ENCODE peak calls at places on chromosomes 6 and 20, in eight cellular contexts. One of them, this sample, is unnamed.
A peak's percentile ranks its signal among the peaks of the same experiment; 100 is the strongest.

GRCh38 chr6:75135447-75135846 is 70.4 kb downstream of the COL12A1 start:
- DNase-seq in GM10248: no peak
- DNase-seq in AG10803: peak; percentile 92
- DNase-seq in cardiac muscle cell: no peak
- DNase-seq in HFFc6: peak; percentile 21
- DNase-seq in Caco-2: no peak
- DNase-seq in RWPE1: no peak
- DNase-seq in BE2C: no peak
- DNase-seq in this sample: no peak

GRCh38 chr6:36936824-36937223 is 17.7 kb upstream of the PI16 start:
- DNase-seq in GM10248: no peak
- DNase-seq in AG10803: no peak
- DNase-seq in cardiac muscle cell: no peak
- DNase-seq in HFFc6: no peak
- DNase-seq in Caco-2: no peak
- DNase-seq in RWPE1: no peak
- DNase-seq in BE2C: no peak
- DNase-seq in this sample: no peak

GRCh38 chr6:101776919-101777350 is 383.4 kb downstream of the GRIK2 start:
- DNase-seq in GM10248: no peak
- DNase-seq in AG10803: no peak
- DNase-seq in cardiac muscle cell: no peak
- DNase-seq in HFFc6: no peak
- DNase-seq in Caco-2: no peak
- DNase-seq in RWPE1: no peak
- DNase-seq in BE2C: no peak
- DNase-seq in this sample: no peak

GRCh38 chr20:21156266-21156665 is 30.4 kb downstream of the KIZ start:
- DNase-seq in GM10248: no peak
- DNase-seq in AG10803: peak; percentile 77
- DNase-seq in cardiac muscle cell: peak; percentile 82
- DNase-seq in HFFc6: peak; percentile 50
- DNase-seq in Caco-2: no peak
- DNase-seq in RWPE1: peak; percentile 9
- DNase-seq in BE2C: no peak
- DNase-seq in this sample: no peak

GRCh38 chr6:120214097-120214496 is 864.5 kb upstream of the MAN1A1 start:
- DNase-seq in GM10248: no peak
- DNase-seq in AG10803: no peak
- DNase-seq in cardiac muscle cell: peak; percentile 40
- DNase-seq in HFFc6: no peak
- DNase-seq in Caco-2: no peak
- DNase-seq in RWPE1: no peak
- DNase-seq in BE2C: no peak
- DNase-seq in this sample: no peak

GRCh38 chr6:123777554-123777953 is 26.1 kb upstream of the NKAIN2 start:
- DNase-seq in GM10248: no peak
- DNase-seq in AG10803: no peak
- DNase-seq in cardiac muscle cell: peak; percentile 23
- DNase-seq in HFFc6: no peak
- DNase-seq in Caco-2: no peak
- DNase-seq in RWPE1: peak; percentile 7
- DNase-seq in BE2C: no peak
- DNase-seq in this sample: no peak

GRCh38 chr20:35120012-35120701 is 27.0 kb downstream of the EDEM2 start:
- DNase-seq in GM10248: no peak
- DNase-seq in AG10803: no peak
- DNase-seq in cardiac muscle cell: peak; percentile 94
- DNase-seq in HFFc6: peak; percentile 68
- DNase-seq in Caco-2: no peak
- DNase-seq in RWPE1: no peak
- DNase-seq in BE2C: no peak
- DNase-seq in this sample: no peak

GRCh38 chr20:39269031-39269461 is 306.9 kb downstream of the DHX35 start:
- DNase-seq in GM10248: peak; percentile 72
- DNase-seq in AG10803: peak; percentile 5
- DNase-seq in cardiac muscle cell: peak; percentile 34
- DNase-seq in HFFc6: no peak
- DNase-seq in Caco-2: peak; percentile 73
- DNase-seq in RWPE1: peak; percentile 66
- DNase-seq in BE2C: peak; percentile 81
- DNase-seq in this sample: peak; percentile 25

GRCh38 chr6:159174263-159174974 is 5.2 kb downstream of the FNDC1 start:
- DNase-seq in GM10248: peak; percentile 77
- DNase-seq in AG10803: peak; percentile 77
- DNase-seq in cardiac muscle cell: peak; percentile 86
- DNase-seq in HFFc6: peak; percentile 59
- DNase-seq in Caco-2: peak; percentile 58
- DNase-seq in RWPE1: peak; percentile 67
- DNase-seq in BE2C: peak; percentile 81
- DNase-seq in this sample: peak; percentile 37

GRCh38 chr20:4195499-4195898 is 180.1 kb upstream of the RNF24 start:
- DNase-seq in GM10248: no peak
- DNase-seq in AG10803: peak; percentile 38
- DNase-seq in cardiac muscle cell: peak; percentile 35
- DNase-seq in HFFc6: no peak
- DNase-seq in Caco-2: no peak
- DNase-seq in RWPE1: peak; percentile 48
- DNase-seq in BE2C: peak; percentile 39
- DNase-seq in this sample: no peak
- TF ChIP-seq CTCF in GM10248: no peak
- TF ChIP-seq CTCF in AG10803: peak; percentile 65
- TF ChIP-seq CTCF in cardiac muscle cell: peak; percentile 50
- TF ChIP-seq CTCF in HFFc6: peak; percentile 73
- TF ChIP-seq CTCF in Caco-2: no peak
- TF ChIP-seq CTCF in RWPE1: peak; percentile 68
- TF ChIP-seq CTCF in BE2C: peak; percentile 72
- TF ChIP-seq CTCF in this sample: peak; percentile 52

DNA sequence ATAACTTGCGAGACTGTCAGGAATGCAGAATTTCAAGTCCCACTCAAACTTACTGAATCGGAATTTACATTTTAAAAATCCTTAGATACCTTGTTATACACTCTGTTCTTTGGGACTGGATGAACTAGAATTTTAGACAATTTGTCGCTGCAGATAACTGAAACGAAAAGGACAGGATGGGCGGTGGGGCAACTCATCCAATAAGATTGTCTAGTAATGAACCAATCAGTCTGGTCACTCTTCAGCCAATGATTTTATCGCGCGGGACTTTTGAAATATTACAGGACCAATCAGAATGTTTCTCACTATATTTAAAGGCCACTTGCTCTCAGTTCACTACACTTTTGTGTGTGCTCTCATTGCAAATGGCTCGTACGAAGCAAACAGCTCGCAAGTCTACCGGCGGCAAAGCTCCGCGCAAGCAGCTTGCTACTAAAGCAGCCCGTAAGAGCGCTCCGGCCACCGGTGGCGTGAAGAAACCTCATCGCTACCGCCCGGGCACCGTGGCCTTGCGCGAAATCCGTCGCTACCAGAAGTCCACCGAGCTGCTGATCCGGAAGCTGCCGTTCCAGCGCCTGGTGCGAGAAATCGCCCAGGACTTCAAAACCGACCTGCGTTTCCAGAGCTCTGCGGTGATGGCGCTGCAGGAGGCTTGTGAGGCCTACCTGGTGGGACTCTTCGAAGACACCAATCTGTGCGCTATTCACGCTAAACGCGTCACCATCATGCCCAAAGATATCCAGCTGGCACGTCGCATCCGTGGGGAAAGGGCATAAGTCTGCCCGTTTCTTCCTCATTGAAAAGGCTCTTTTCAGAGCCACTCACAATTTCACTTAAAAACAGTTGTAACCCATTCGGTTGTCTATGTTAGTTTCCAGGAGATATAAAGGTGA is 41.9 kb upstream of the HFE start:
- DNase-seq in GM10248: peak; percentile 88
- DNase-seq in AG10803: peak; percentile 88
- DNase-seq in cardiac muscle cell: peak; percentile 94
- DNase-seq in HFFc6: peak; percentile 98
- DNase-seq in Caco-2: no peak
- DNase-seq in RWPE1: peak; percentile 93
- DNase-seq in BE2C: peak; percentile 85
- DNase-seq in this sample: no peak
- TF ChIP-seq CTCF in GM10248: peak; percentile 12
- TF ChIP-seq CTCF in AG10803: peak; percentile 23
- TF ChIP-seq CTCF in cardiac muscle cell: peak; percentile 35
- TF ChIP-seq CTCF in HFFc6: peak; percentile 54
- TF ChIP-seq CTCF in Caco-2: no peak
- TF ChIP-seq CTCF in RWPE1: no peak
- TF ChIP-seq CTCF in BE2C: peak; percentile 29
- TF ChIP-seq CTCF in this sample: no peak

DNA sequence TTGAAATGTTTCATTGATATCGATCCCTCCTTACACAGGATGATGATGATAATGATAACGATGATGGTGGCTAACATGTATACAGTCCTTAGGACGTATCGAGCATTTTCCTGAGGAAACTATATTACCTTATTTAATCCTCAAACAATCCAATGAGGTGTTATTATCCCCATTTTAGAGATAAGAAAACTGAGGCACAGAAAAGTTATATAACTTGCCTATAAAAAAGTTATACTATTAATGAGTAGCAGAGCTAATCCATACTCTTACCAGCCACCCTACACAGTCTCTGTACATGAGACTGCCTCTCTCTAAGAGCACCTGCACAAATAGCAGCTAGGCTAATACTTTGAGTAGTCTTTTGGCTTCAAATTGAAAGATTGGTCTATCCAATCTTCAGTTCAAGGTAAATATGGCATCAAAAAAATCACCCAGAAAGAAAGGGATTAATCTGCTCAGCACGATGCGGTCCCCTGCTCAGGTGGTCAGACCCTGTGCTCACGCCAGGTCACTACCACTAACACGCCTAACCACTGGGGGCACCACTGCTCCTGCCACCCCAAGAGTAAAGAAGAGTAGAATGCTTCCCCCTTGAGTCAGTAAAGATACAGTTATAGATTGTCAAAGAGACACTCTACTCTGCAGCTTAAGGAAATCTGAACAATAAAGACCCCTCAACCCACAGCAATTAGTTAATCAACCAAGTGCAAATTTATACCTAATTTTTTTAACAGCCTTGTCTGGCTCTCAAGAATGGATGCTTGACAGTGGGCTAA is 15.0 kb downstream of the GABBR1 start:
- DNase-seq in GM10248: no peak
- DNase-seq in AG10803: no peak
- DNase-seq in cardiac muscle cell: no peak
- DNase-seq in HFFc6: no peak
- DNase-seq in Caco-2: no peak
- DNase-seq in RWPE1: no peak
- DNase-seq in BE2C: no peak
- DNase-seq in this sample: no peak
- TF ChIP-seq CTCF in GM10248: peak; percentile 29
- TF ChIP-seq CTCF in AG10803: no peak
- TF ChIP-seq CTCF in cardiac muscle cell: peak; percentile 20
- TF ChIP-seq CTCF in HFFc6: peak; percentile 57
- TF ChIP-seq CTCF in Caco-2: no peak
- TF ChIP-seq CTCF in RWPE1: no peak
- TF ChIP-seq CTCF in BE2C: peak; percentile 22
- TF ChIP-seq CTCF in this sample: no peak

DNA sequence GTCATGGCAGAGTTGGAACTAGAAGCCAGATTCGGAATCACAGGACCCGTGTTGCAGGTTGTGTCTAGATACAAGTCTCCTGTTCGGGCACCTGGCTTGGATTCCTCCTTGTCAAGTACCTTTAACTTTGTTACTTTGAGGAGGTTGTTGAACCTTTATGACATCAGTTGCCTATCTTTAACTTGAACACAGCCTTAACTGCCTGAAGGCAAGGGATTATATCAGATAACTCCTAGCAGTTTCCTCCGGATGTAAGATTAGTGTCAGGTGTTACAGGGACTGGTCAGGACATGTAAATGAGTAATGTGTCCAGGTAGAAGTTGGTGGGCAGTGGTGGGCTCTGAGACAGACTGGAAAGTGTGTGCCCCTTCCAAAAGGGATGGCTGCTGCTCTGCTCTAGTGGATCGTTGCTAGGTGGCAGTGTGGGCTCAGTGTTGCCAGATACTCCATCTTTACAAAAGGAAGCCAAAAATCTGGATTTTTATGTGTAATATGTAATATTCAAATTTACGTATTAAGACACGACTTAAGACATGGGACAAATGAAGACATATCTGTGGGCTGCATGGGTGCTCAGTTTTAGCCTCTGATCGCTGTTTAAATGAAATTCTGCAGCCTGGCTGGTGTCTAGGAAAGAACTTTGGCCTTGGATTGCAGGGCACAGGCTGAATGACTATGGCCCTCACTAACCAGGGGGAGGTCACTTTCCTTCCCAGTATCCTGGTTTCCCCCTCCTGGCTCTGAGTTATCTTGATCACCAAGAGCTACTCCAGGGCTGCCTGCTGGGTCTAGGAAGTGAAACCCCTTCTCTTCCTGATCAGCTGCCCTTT is 27.1 kb downstream of the CHMP4B start:
- DNase-seq in GM10248: no peak
- DNase-seq in AG10803: no peak
- DNase-seq in cardiac muscle cell: no peak
- DNase-seq in HFFc6: no peak
- DNase-seq in Caco-2: no peak
- DNase-seq in RWPE1: peak; percentile 50
- DNase-seq in BE2C: no peak
- DNase-seq in this sample: no peak
- TF ChIP-seq CTCF in GM10248: peak; percentile 32
- TF ChIP-seq CTCF in AG10803: no peak
- TF ChIP-seq CTCF in cardiac muscle cell: peak; percentile 4
- TF ChIP-seq CTCF in HFFc6: peak; percentile 33
- TF ChIP-seq CTCF in Caco-2: no peak
- TF ChIP-seq CTCF in RWPE1: no peak
- TF ChIP-seq CTCF in BE2C: peak; percentile 45
- TF ChIP-seq CTCF in this sample: peak; percentile 4

GRCh38 chr6:104201557-104201956 is 658.2 kb downstream of the HACE1 start:
- DNase-seq in GM10248: no peak
- DNase-seq in AG10803: no peak
- DNase-seq in cardiac muscle cell: no peak
- DNase-seq in HFFc6: no peak
- DNase-seq in Caco-2: no peak
- DNase-seq in RWPE1: no peak
- DNase-seq in BE2C: no peak
- DNase-seq in this sample: no peak
- TF ChIP-seq CTCF in GM10248: no peak
- TF ChIP-seq CTCF in AG10803: no peak
- TF ChIP-seq CTCF in cardiac muscle cell: no peak
- TF ChIP-seq CTCF in HFFc6: no peak
- TF ChIP-seq CTCF in Caco-2: no peak
- TF ChIP-seq CTCF in RWPE1: no peak
- TF ChIP-seq CTCF in BE2C: no peak
- TF ChIP-seq CTCF in this sample: no peak

DNA sequence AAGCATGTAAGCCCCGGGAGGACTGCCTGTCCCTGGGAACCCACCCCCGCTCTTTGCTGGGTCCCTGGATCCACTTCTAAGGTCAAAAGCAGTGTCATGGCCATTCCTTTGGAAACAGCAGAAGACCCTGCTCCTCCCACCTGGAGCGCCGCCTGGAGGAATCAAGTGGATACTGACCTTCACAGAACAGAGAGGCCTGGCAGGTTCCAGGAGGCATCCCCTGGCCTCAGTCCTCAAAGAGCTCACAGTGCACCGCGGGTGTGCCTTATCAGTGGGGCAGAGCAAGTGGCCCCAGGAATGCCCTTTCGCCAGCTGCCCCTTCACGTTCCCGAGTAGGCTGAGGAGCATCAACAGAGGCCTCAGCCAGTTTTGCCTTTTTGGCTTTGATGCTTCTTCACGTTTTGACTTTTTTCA is 11.1 kb upstream of the SLC4A11 start:
- DNase-seq in GM10248: no peak
- DNase-seq in AG10803: no peak
- DNase-seq in cardiac muscle cell: no peak
- DNase-seq in HFFc6: no peak
- DNase-seq in Caco-2: peak; percentile 66
- DNase-seq in RWPE1: no peak
- DNase-seq in BE2C: no peak
- DNase-seq in this sample: no peak
- TF ChIP-seq CTCF in GM10248: no peak
- TF ChIP-seq CTCF in AG10803: peak; percentile 9
- TF ChIP-seq CTCF in cardiac muscle cell: peak; percentile 29
- TF ChIP-seq CTCF in HFFc6: peak; percentile 66
- TF ChIP-seq CTCF in Caco-2: peak; percentile 48
- TF ChIP-seq CTCF in RWPE1: no peak
- TF ChIP-seq CTCF in BE2C: peak; percentile 37
- TF ChIP-seq CTCF in this sample: peak; percentile 41